ENCODE peak calls at places on chromosomes 11 and 22, in seven cellular contexts. A is GM19239; T is stomach; B is GM03348; Y is HCEC 1CT; I is stimulated activated CD8-positive, alpha-beta memory T cell treated with anti-CD3 and anti-CD28 coated beads, Interleukin-15, amount 100 ng/mL, for 4 hours; L is CD8-positive, alpha-beta memory T cell. V is an unnamed sample.

GRCh38 chr22:23075525-23076216 is 5.4 kb downstream of the GNAZ start:
- DNase-seq in A (no peak), T (peak; percentile 38), B (no peak), Y (no peak), I (no peak), L (no peak), V (no peak)

GRCh38 chr11:6911946-6912345 is 8.9 kb upstream of the OR2D3 start:
- DNase-seq in A (no peak), T (no peak), B (no peak), Y (peak; percentile 6), I (no peak), L (no peak), V (no peak)

GRCh38 chr11:125418396-125418795 is 77.7 kb downstream of the FEZ1 start:
- DNase-seq in A (no peak), T (no peak), B (no peak), Y (no peak), I (no peak), L (no peak), V (no peak)

GRCh38 chr22:45064313-45065268 is 54.8 kb upstream of the PHF21B start:
- DNase-seq in A (no peak), T (no peak), B (peak; percentile 71), Y (peak; percentile 58), I (no peak), L (no peak), V (no peak)

GRCh38 chr11:29208117-29208516 is 808.7 kb downstream of the KCNA4 start:
- DNase-seq in A (no peak), T (no peak), B (no peak), Y (peak; percentile 3), I (no peak), L (no peak), V (no peak)

GRCh38 chr11:19573666-19574065 is 139.0 kb upstream of the NAV2 start:
- DNase-seq in A (no peak), T (no peak), B (no peak), Y (no peak), I (no peak), L (no peak), V (no peak)

GRCh38 chr11:99069831-99070444 is 49.2 kb downstream of the CNTN5 start:
- DNase-seq in A (no peak), T (no peak), B (peak; percentile 9), Y (peak; percentile 45), I (no peak), L (no peak), V (no peak)

GRCh38 chr11:1758611-1759150 is 5.0 kb downstream of the CTSD start:
- DNase-seq in A (no peak), T (no peak), B (no peak), Y (no peak), I (no peak), L (no peak), V (no peak)

GRCh38 chr11:118883368-118884071 is at the start of gene CXCR5:
- DNase-seq in A (no peak), T (no peak), B (no peak), Y (no peak), I (no peak), L (peak; percentile 68), V (no peak)

GRCh38 chr11:115848080-115848479 is 343.9 kb upstream of the CADM1 start:
- DNase-seq in A (no peak), T (no peak), B (no peak), Y (no peak), I (no peak), L (no peak), V (no peak)

GRCh38 chr11:19676508-19677379 is 35.9 kb upstream of the NAV2 start:
- DNase-seq in A (no peak), T (no peak), B (no peak), Y (no peak), I (no peak), L (no peak), V (no peak)